ENCODE peak calls at places on chromosomes 3 and 15, in seven cellular contexts. A, K, E, G, H, X and M are unnamed samples.

GRCh38 chr3:112315791-112316190 is 17.2 kb upstream of the CD200 start:
- DNase-seq in X (no peak), G (no peak), K (no peak), H (no peak), E (no peak), A (no peak), M (no peak)

GRCh38 chr15:71607383-71607782 is 203.0 kb upstream of the NR2E3 start:
- DNase-seq in A (no peak), K (no peak), G (no peak), X (no peak), H (no peak), E (no peak), M (no peak)

GRCh38 chr3:114758828-114759709 is 388.0 kb downstream of the ZBTB20 start:
- DNase-seq in G (no peak), H (no peak), X (no peak), E (peak), K (no peak), A (no peak), M (peak)

GRCh38 chr3:107217161-107217560 is 160.1 kb upstream of the CCDC54 start:
- DNase-seq in G (no peak), E (no peak), X (no peak), A (no peak), K (no peak), H (no peak), M (peak)

GRCh38 chr15:48177875-48178611 is at the start of gene MYEF2:
- DNase-seq in E (peak), K (peak), H (peak), A (peak), X (peak), G (peak), M (peak)

GRCh38 chr3:54954516-54954915 is 26.7 kb upstream of the LRTM1 start:
- DNase-seq in G (no peak), X (no peak), E (no peak), K (no peak), A (no peak), H (no peak), M (no peak)

GRCh38 chr3:13276438-13277129 is 143.5 kb downstream of the NUP210 start:
- DNase-seq in X (no peak), K (no peak), H (no peak), A (peak), G (no peak), E (peak), M (no peak)

GRCh38 chr3:136544532-136544931 is 207.6 kb downstream of the STAG1 start:
- DNase-seq in G (no peak), A (no peak), H (no peak), X (no peak), K (no peak), E (no peak), M (no peak)

GRCh38 chr15:58377193-58377592 is 54.6 kb upstream of the LIPC start:
- DNase-seq in A (no peak), H (no peak), E (no peak), X (no peak), K (no peak), G (no peak), M (no peak)

GRCh38 chr3:128343287-128344045 is 123.2 kb downstream of the DNAJB8 start:
- DNase-seq in H (peak), G (no peak), X (no peak), E (no peak), K (no peak), A (no peak), M (no peak)

GRCh38 chr3:152444029-152444641 is 175.4 kb downstream of the MBNL1 start:
- DNase-seq in G (peak), E (peak), H (peak), X (no peak), K (no peak), A (no peak), M (no peak)